ENCODE peak calls at places on chromosomes 12 and 14, in four cellular contexts. Z is erythroblast, P is breast epithelium, G is GM12878. H is an unnamed sample.

GRCh38 chr14:65506801-65507200 is 94.3 kb downstream of the FUT8 start:
- DNase-seq in Z (no peak), P (no peak), G (no peak), H (no peak)

GRCh38 chr14:58722433-58722832 is 84.7 kb downstream of the DACT1 start:
- DNase-seq in Z (no peak), P (no peak), G (no peak), H (no peak)

GRCh38 chr14:51609987-51610283 is 41.8 kb upstream of the FRMD6 start:
- DNase-seq in Z (no peak), P (no peak), G (no peak), H (peak)

GRCh38 chr12:119176267-119177055 is 2.3 kb upstream of the HSPB8 start:
- DNase-seq in Z (peak), P (peak), G (no peak), H (no peak)

GRCh38 chr14:99737956-99738667 is 54.0 kb downstream of the CYP46A1 start:
- DNase-seq in Z (no peak), P (no peak), G (no peak), H (no peak)

GRCh38 chr12:29612912-29613311 is 115.4 kb upstream of the OVCH1 start:
- DNase-seq in Z (no peak), P (no peak), G (no peak), H (no peak)

GRCh38 chr14:73810478-73811163 is 41.0 kb upstream of the PTGR2 start:
- DNase-seq in Z (no peak), P (no peak), G (no peak), H (peak)

GRCh38 chr14:22737052-22737451 is 29.4 kb upstream of the OXA1L start:
- DNase-seq in Z (no peak), P (no peak), G (no peak), H (no peak)

GRCh38 chr14:67583711-67584644 is 16.1 kb downstream of the PIGH start:
- DNase-seq in Z (peak), P (no peak), G (no peak), H (peak)

GRCh38 chr14:69715725-69716482 is 51.0 kb upstream of the SRSF5 start:
- DNase-seq in Z (peak), P (peak), G (no peak), H (no peak)

GRCh38 chr14:94601961-94602391 is 10.2 kb upstream of the SERPINA3 start:
- DNase-seq in Z (no peak), P (peak), G (no peak), H (peak)

GRCh38 chr12:109900752-109901580 is 892 bp downstream of the TCHP start:
- DNase-seq in Z (peak), P (no peak), G (no peak), H (peak)

GRCh38 chr12:108228746-108229145 is 99.7 kb downstream of the WSCD2 start:
- DNase-seq in Z (no peak), P (no peak), G (no peak), H (no peak)

GRCh38 chr14:36383674-36384421 is 63.4 kb upstream of the MBIP start:
- DNase-seq in Z (no peak), P (peak), G (no peak), H (no peak)

GRCh38 chr12:122079532-122080081 is 1.1 kb downstream of the MLXIP start:
- DNase-seq in Z (peak), P (no peak), G (no peak), H (peak)

GRCh38 chr12:122081108-122081696 is 2.6 kb downstream of the MLXIP start:
- DNase-seq in Z (peak), P (no peak), G (no peak), H (peak)

GRCh38 chr12:122082621-122083356 is 4.2 kb downstream of the MLXIP start:
- DNase-seq in Z (peak), P (no peak), G (no peak), H (no peak)

GRCh38 chr12:122080149-122081107 is 1.9 kb downstream of the MLXIP start:
- DNase-seq in Z (peak), P (no peak), G (no peak), H (peak)

DNA sequence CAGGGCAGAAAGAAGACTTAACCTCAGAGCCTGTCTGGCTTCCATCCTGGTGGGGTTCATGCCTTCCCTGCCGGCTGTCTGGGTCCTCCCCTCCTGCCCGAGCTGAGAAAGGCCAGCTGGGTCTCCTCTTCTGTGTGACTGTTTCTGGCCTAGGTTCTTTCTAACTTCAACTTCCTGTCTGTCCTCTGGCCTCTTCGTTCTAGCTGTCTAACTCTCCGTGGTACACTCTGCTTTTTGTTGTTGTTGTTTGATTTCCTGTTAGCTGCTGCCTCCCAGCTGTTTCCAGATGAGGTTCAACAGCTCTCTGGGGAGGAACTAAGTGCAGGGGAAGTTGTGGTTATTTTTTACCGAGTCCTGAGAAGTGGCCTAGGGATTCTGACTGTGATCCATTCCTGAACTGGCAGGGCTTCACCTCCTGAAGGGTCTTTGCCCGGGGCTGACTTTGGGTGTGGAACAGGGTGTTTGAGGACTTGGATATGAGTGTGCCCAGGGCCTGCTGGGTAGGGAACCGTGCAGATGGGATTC is 3.2 kb downstream of the MLXIP start:
- DNase-seq in Z (peak), P (no peak), G (peak), H (peak)
- TF ChIP-seq POLR2A in Z (no peak), P (no peak), G (no peak), H (no peak)

DNA sequence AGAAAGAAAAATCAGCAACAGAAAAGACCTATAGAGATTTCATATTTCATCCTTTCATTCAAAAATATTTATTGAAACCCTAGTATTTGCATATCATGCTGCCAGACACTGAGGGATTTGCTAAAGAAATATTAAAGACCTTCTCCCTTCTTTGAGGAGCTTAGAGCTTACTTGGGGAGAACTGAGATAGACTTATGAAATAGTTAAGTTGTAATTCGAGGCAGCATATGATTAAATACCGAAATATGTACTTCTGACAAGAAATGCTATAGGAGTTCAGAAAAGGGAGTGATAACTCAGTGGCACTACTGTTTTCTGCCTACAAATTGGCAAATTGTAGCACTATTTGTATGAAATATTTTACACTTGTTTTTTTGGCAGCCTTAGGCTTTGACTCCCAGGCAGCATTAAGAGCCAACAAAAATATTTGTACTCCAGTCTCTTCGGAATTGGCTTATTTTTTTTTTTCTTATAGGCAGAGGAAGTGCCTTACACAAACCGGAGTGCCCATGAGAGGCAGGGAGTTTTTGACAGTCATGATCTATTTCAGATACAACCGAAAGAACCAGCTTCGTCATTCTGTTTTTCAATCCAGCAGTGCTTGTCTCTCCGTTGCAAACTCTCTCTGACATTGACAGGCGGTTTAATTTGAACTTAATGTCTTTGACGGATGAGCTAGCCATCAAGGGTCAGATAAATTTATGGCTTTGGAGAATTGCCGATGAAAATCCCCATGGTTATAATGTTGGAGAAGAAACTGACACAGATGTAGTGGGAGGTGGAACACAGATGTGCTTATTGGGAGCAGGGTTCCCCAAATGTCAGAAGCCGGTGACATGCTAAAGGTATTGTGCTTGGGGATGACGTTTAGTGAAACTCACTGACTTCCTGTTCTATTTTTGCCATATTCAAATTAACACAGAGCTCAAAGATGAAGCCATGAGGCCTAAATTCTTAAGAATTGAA is 59.4 kb downstream of the PLXNC1 start:
- DNase-seq in Z (peak), P (no peak), G (peak), H (no peak)
- TF ChIP-seq POLR2A in Z (peak), P (no peak), G (no peak), H (no peak)

GRCh38 chr12:31589582-31589895 is 1.4 kb downstream of the DENND5B start:
- DNase-seq in Z (no peak), P (no peak), G (no peak), H (no peak)

GRCh38 chr12:31588976-31589375 is 2.0 kb downstream of the DENND5B start:
- DNase-seq in Z (no peak), P (no peak), G (no peak), H (no peak)

GRCh38 chr12:31590730-31591307 is at the start of gene DENND5B:
- DNase-seq in Z (peak), P (peak), G (no peak), H (peak)

GRCh38 chr12:31591308-31591901 is 469 bp upstream of the DENND5B start:
- DNase-seq in Z (peak), P (no peak), G (no peak), H (peak)

DNA sequence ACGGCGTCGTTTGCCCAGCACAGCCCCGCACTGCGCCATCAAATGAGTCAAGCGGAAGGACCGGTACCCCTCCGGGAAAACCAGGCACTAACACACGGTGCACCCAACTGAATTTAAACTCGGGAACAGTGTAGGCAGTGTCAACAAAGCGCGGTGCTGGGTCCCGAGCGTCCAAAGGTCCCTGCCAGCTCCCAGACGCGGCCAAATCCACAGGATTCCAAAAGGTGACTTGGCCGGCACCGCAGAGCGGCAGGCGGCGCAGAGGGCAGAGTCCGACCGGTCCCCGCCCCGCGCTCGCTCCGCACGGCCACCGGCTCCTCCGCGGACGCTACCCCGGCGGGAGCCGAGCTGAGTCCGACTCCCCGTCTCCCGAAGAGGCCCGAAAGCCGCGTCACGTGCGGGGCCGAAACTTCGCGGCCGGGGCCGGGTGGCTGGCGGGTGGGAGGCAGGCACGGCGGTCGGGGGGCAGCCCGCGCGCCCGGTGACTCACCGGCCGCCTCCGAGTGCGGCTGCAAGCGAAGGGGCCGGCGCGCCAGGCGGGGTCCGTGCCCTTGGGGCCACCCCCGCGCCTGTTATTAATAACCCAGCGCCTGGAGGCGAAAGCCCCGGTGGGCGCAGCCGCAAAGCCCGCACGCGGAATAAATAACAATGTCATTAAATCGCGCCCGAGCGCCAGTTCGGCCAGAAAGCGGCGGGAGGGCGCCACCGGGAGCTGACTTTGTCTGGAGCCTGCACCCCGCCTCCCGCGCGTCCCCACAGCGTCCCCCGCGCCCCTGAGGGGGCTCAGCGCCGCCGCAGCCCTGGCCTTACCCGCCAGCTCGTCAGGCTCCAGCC is 823 bp downstream of the DENND5B start:
- DNase-seq in Z (peak), P (peak), G (no peak), H (peak)
- TF ChIP-seq POLR2A in Z (peak), P (no peak), G (peak), H (peak)

DNA sequence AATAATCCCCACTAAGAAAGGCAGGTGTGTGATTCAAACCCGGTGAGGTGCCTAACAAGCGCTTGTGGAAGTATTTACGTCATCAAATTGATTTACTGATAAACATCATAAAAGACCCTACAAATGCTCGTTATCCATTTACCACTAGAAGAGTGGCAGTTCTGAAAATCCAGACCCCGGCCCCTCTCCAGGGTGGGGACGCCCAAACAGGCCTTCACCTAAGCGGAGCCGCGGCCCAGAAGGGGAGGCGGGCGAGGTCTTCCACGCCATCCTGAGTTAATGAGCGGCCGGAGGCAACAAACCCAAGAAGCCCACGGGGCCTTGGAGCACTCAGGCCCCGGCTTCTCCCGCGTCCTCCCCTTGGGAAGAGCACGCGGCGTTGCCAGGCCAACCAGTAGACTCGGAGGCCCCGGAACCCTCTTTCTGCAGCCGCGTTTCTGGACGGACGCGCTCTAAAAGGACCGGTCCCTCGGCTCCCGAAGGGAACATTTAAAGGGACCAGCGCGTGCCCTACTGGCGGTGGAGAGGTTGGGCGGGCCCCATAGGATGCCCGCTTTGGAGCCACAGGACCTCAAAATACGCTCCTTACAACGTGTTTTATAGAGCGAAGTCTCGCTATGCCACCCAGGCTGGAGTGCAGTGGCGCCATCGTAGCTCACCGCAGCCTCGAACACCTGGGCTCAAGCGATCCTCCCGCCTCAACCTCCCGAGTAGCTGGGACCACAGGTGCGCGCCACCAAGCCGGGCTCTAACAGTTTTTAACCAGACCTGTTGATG is 3.5 kb downstream of the PTPN21 start:
- DNase-seq in Z (peak), P (peak), G (no peak), H (no peak)
- TF ChIP-seq POLR2A in Z (no peak), P (no peak), G (no peak), H (no peak)

GRCh38 chr12:9867531-9867930 is 1.6 kb downstream of the CLEC2B start:
- DNase-seq in Z (no peak), P (no peak), G (no peak), H (no peak)

GRCh38 chr12:9868951-9869306 is 225 bp downstream of the CLEC2B start:
- DNase-seq in Z (no peak), P (no peak), G (no peak), H (no peak)

GRCh38 chr12:9870311-9870866 is 1.2 kb upstream of the CLEC2B start:
- DNase-seq in Z (no peak), P (no peak), G (no peak), H (peak)

GRCh38 chr12:9868271-9868815 is 811 bp downstream of the CLEC2B start:
- DNase-seq in Z (no peak), P (no peak), G (no peak), H (no peak)

GRCh38 chr12:9869307-9870161 is at the start of gene CLEC2B:
- DNase-seq in Z (peak), P (no peak), G (peak), H (peak)
- TF ChIP-seq POLR2A in Z (peak), P (peak), G (no peak), H (peak)

GRCh38 chr12:120590741-120591407 is 9.7 kb upstream of the POP5 start:
- DNase-seq in Z (no peak), P (no peak), G (no peak), H (no peak)
- TF ChIP-seq POLR2A in Z (no peak), P (no peak), G (no peak), H (no peak)